ENCODE peak calls at places on chromosomes 3 and 15, in four cellular contexts. D, Q, Y and M are unnamed samples.

GRCh38 chr3:100605358-100605757 is 4.0 kb upstream of the ADGRG7 start:
- DNase-seq in D (no peak), Q (no peak), Y (no peak), M (no peak)

GRCh38 chr3:185280572-185281365 is 26.9 kb upstream of the EHHADH start:
- DNase-seq in Q (no peak), D (no peak), Y (peak), M (no peak)

GRCh38 chr3:62529230-62529629 is 155.9 kb upstream of the FEZF2 start:
- DNase-seq in Y (no peak), D (peak), Q (peak), M (no peak)

GRCh38 chr3:78994174-78995027 is 773.4 kb downstream of the ROBO1 start:
- DNase-seq in Q (peak), D (no peak), Y (no peak), M (no peak)

GRCh38 chr3:53645754-53646153 is 151.3 kb downstream of the CACNA1D start:
- DNase-seq in Q (no peak), D (no peak), Y (no peak), M (no peak)

GRCh38 chr3:86986666-86987420 is 4.1 kb downstream of the VGLL3 start:
- DNase-seq in Y (no peak), Q (no peak), D (no peak), M (no peak)

GRCh38 chr3:107979538-107979937 is 111.3 kb downstream of the CD47 start:
- DNase-seq in D (no peak), Q (no peak), Y (no peak), M (no peak)

GRCh38 chr3:40292637-40293036 is 16.9 kb upstream of the EIF1B start:
- DNase-seq in Q (no peak), Y (no peak), D (peak), M (no peak)

GRCh38 chr15:39300451-39301153 is 280.3 kb upstream of the THBS1 start:
- DNase-seq in D (no peak), Y (no peak), Q (no peak), M (no peak)

GRCh38 chr3:18772699-18773305 is 347.7 kb upstream of the SATB1 start:
- DNase-seq in Y (no peak), Q (no peak), D (no peak), M (no peak)

GRCh38 chr3:61110576-61110975 is 140.7 kb downstream of the FHIT start:
- DNase-seq in D (no peak), Q (no peak), Y (no peak), M (no peak)
- H3K4me3 ChIP-seq in D (no peak), Q (no peak), Y (no peak), M (no peak)

DNA sequence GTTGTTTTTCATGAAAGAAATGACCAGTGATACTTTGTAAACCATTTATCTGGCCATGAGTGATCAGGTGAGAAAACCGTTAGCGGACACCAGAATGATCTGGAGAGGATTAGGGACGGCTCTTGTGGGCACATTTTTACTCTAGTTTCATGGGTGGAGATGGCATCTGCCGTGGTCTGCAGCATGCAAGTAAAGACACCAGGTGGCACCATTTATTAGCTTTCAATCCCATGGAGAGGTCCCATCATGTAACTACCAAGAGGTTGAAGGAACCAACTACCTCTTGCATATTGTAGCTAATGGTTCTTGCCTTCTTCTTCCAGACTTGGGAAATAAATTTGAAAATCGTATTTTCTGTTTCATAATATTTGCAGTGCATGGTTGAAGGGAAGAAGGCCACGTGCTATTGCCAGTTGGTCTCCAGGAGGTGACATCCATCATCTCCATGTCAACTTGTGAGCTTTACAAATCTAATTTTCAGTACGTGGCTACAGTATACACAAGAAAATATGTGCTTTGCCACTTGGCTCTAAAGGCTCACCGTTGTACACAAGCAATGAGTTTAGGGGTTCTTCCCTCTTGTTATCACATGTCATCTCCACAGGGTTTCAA is 1.5 kb upstream of the MAPKBP1 start:
- DNase-seq in Y (peak), D (no peak), Q (no peak), M (peak)
- H3K4me3 ChIP-seq in Y (no peak), D (peak), Q (no peak), M (no peak)

GRCh38 chr15:36884404-36885335 is 215.7 kb downstream of the MEIS2 start:
- DNase-seq in Q (no peak), D (peak), Y (no peak), M (no peak)

GRCh38 chr15:36886135-36887011 is 214.0 kb downstream of the MEIS2 start:
- DNase-seq in Y (no peak), Q (no peak), D (no peak), M (no peak)

GRCh38 chr15:36887214-36888017 is 212.9 kb downstream of the MEIS2 start:
- DNase-seq in Q (no peak), D (peak), Y (no peak), M (no peak)

GRCh38 chr15:36885709-36886108 is 214.6 kb downstream of the MEIS2 start:
- DNase-seq in Q (no peak), Y (no peak), D (no peak), M (no peak)

DNA sequence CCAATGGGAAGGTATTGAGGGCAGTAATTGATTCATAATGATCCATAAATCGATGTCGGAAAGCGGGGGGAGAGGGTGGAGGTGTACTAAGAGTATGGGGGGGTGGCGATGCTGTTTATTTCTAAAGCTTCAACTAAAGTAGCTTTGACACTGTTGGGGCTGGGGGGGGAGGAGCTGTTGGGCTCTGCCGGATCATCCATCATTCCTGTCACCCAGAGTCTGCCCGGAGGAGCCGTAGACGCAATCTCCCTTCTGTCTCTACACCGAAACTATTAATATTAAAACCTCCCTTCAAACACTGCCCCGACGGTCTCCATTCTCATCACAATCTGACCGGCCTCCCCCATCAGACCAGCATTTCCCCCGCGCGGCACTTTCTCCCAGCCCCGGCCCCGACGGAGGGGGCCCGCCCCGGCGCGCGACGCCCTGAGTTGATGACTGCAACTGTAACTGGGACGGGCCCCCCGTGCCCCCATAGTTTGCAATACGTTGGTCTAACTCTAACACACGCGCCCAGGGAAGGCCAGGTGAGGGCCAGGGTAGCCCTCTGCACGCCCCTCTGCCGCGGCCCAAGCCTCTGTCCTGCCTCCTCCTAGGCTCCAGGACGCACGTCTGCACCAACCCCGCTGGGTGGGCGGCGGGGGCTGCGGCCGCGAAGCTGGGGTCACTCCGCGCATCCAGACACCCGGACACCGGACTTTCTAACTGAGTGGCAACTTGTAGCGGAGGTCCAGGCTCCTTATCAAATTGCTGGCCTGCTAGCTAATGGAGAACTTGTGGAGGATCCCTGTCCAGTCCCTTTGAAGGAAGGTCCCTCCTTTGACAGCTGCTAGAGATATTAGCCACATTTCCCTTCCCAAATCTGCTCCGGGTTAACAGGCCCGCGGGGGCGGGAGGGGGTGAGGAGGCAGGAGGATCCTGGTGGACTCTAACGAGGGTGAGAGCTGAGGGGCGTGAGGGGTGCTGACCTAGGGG is 212.0 kb downstream of the MEIS2 start:
- DNase-seq in Q (no peak), D (peak), Y (no peak), M (no peak)
- H3K4me3 ChIP-seq in Q (peak), D (no peak), Y (peak), M (peak)

GRCh38 chr3:142890592-142890991 is 1.7 kb upstream of the PCOLCE2 start:
- DNase-seq in Y (no peak), Q (no peak), D (no peak), M (no peak)
- H3K4me3 ChIP-seq in Y (no peak), Q (no peak), D (no peak), M (no peak)

GRCh38 chr15:52502608-52503007 is 26.1 kb downstream of the MYO5A start:
- DNase-seq in Y (no peak), Q (no peak), D (no peak), M (no peak)

GRCh38 chr15:52503788-52504496 is 24.7 kb downstream of the MYO5A start:
- DNase-seq in Q (no peak), Y (no peak), D (no peak), M (peak)

GRCh38 chr15:52509500-52510244 is 19.0 kb downstream of the MYO5A start:
- DNase-seq in D (no peak), Q (no peak), Y (no peak), M (no peak)

GRCh38 chr15:52505141-52505540 is 23.5 kb downstream of the MYO5A start:
- DNase-seq in Y (no peak), D (no peak), Q (no peak), M (no peak)

GRCh38 chr15:52506549-52506948 is 22.1 kb downstream of the MYO5A start:
- DNase-seq in Y (no peak), D (no peak), Q (no peak), M (no peak)
- H3K4me3 ChIP-seq in Y (no peak), D (no peak), Q (no peak), M (no peak)

DNA sequence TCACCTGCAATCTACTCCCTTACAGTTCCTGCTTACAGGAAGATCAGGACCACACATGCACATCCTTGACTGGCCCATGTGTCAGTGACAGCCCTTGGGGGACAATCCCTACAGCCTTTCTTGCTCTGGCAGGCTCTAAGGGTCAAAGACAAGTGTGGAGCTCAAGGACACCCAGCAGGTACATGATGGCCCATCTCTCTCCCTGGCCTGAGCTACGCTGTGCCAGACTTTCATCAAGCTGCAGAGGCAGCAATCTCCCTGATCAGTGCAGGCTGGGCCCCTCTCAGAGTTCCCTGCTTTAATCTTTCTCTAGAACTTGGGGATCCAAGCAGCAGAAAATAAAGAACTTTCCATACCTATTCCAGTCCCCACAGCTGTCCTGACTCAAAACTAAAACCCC is 2.6 kb downstream of the SEMA7A start:
- DNase-seq in Y (no peak), Q (no peak), D (no peak), M (no peak)
- H3K4me3 ChIP-seq in Y (peak), Q (no peak), D (no peak), M (peak)

GRCh38 chr15:69032006-69032405 is 17.5 kb downstream of the NOX5 start:
- DNase-seq in D (no peak), Q (no peak), Y (no peak), M (no peak)
- H3K4me3 ChIP-seq in D (no peak), Q (no peak), Y (peak), M (peak)

GRCh38 chr15:40859206-40859851 is 14.7 kb downstream of the RHOV start:
- DNase-seq in D (peak), Q (peak), Y (peak), M (no peak)
- H3K4me3 ChIP-seq in D (no peak), Q (no peak), Y (no peak), M (no peak)